ENCODE peak calls at places on chromosomes 16 and 17, in five cellular contexts. F is kidney epithelial cell, B is foreskin fibroblast, W is OCI-LY7, Z is BE2C. G is an unnamed sample.

GRCh38 chr16:1771072-1771863 is at the start of gene NME3:
- DNase-seq in W (peak), B (peak), Z (peak), F (no peak), G (no peak)

GRCh38 chr17:66416207-66416940 is 114.0 kb downstream of the PRKCA start:
- DNase-seq in W (no peak), Z (no peak), B (no peak), F (no peak), G (no peak)

GRCh38 chr16:71311553-71312158 is 22.5 kb upstream of the CMTR2 start:
- DNase-seq in B (no peak), W (peak), F (no peak), Z (peak), G (no peak)

GRCh38 chr16:56336711-56337110 is 88.6 kb downstream of the AMFR start:
- DNase-seq in F (no peak), W (no peak), Z (no peak), B (no peak), G (no peak)

GRCh38 chr17:28133562-28133970 is 91.1 kb downstream of the NLK start:
- DNase-seq in Z (no peak), B (peak), F (peak), W (no peak), G (peak)

GRCh38 chr17:32928527-32929287 is 754 bp downstream of the TMEM98 start:
- DNase-seq in F (no peak), Z (no peak), W (no peak), B (no peak), G (no peak)

GRCh38 chr17:76558210-76559095 is 18.6 kb downstream of the PRCD start:
- DNase-seq in F (no peak), W (peak), Z (no peak), B (no peak), G (no peak)

GRCh38 chr17:40559016-40559853 is 6.0 kb downstream of the CCR7 start:
- DNase-seq in F (no peak), Z (no peak), B (no peak), W (no peak), G (no peak)

GRCh38 chr16:71421911-71422310 is 19.9 kb downstream of the TLE7 start:
- DNase-seq in F (no peak), B (no peak), Z (peak), W (peak), G (no peak)

GRCh38 chr16:57564571-57565270 is 22.3 kb downstream of the ADGRG5 start:
- DNase-seq in F (peak), W (no peak), Z (no peak), B (peak), G (no peak)

GRCh38 chr17:1979182-1979980 is 45.8 kb downstream of the RTN4RL1 start:
- DNase-seq in W (no peak), Z (no peak), B (no peak), F (no peak), G (no peak)

GRCh38 chr16:73390936-73391335 is 343.0 kb upstream of the ZFHX3 start:
- DNase-seq in W (no peak), Z (no peak), F (no peak), B (no peak), G (no peak)

GRCh38 chr17:233473-233941 is 52.1 kb upstream of the DOC2B start:
- DNase-seq in F (no peak), B (no peak), Z (no peak), W (peak), G (no peak)

GRCh38 chr16:31134625-31135534 is 647 bp downstream of the PRSS8 start:
- DNase-seq in B (no peak), Z (peak), F (no peak), W (no peak), G (no peak)

GRCh38 chr17:77174928-77175720 is 34.4 kb downstream of the SEC14L1 start:
- DNase-seq in B (no peak), F (no peak), Z (no peak), W (no peak), G (no peak)

GRCh38 chr17:59825533-59826316 is 67.0 kb downstream of the TUBD1 start:
- DNase-seq in F (no peak), Z (no peak), W (no peak), B (peak), G (no peak)

GRCh38 chr17:77741109-77741508 is 217.4 kb upstream of the TNRC6C start:
- DNase-seq in Z (no peak), F (no peak), W (peak), B (no peak), G (no peak)

GRCh38 chr16:85490971-85491771 is 122.0 kb upstream of the GSE1 start:
- DNase-seq in B (no peak), F (no peak), Z (no peak), W (peak), G (no peak)

GRCh38 chr17:47278561-47278960 is 24.9 kb downstream of the ITGB3 start:
- DNase-seq in W (no peak), B (no peak), F (no peak), Z (no peak), G (no peak)

GRCh38 chr16:23319861-23320615 is 17.9 kb downstream of the SCNN1B start:
- DNase-seq in B (no peak), F (no peak), Z (no peak), W (no peak), G (no peak)

GRCh38 chr17:41894791-41895331 is 23.9 kb downstream of the ACLY start:
- DNase-seq in W (no peak), Z (peak), B (peak), F (peak), G (peak)

GRCh38 chr16:29926675-29927522 is 873 bp upstream of the KCTD13 start:
- DNase-seq in B (peak), F (no peak), W (no peak), Z (peak), G (no peak)
- H3K4me3 ChIP-seq in B (peak), F (peak), W (peak), Z (peak), G (peak)

GRCh38 chr17:13160790-13161189 is 143.0 kb upstream of the ELAC2 start:
- DNase-seq in F (no peak), B (no peak), Z (no peak), W (no peak), G (no peak)
- TF ChIP-seq CTCF in F (no peak), B (no peak), Z (no peak), W (no peak), G (no peak)

DNA sequence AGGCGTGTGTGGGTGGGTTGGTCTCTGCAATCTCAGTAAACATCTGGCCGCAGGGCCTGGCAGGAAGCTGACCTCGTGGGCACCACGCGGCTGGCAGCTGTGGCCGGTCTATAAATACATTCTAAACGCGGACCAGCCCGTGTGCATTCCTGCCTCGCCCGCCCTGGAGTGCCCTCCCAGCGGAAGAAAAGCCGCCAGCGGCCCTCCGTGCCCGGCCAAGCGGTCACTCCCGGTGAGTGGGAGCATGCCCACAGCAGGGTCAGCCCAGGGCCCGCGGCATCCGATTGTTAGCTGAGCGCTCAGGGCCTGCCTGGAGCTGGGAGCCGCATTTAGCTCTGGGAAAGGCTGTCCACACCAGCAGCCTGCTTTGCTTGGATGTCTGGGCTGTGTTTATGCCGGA is 10.3 kb downstream of the ZNF469 start:
- DNase-seq in W (no peak), F (no peak), Z (no peak), B (peak), G (no peak)
- H3K4me3 ChIP-seq in W (no peak), F (no peak), Z (no peak), B (no peak), G (no peak)

DNA sequence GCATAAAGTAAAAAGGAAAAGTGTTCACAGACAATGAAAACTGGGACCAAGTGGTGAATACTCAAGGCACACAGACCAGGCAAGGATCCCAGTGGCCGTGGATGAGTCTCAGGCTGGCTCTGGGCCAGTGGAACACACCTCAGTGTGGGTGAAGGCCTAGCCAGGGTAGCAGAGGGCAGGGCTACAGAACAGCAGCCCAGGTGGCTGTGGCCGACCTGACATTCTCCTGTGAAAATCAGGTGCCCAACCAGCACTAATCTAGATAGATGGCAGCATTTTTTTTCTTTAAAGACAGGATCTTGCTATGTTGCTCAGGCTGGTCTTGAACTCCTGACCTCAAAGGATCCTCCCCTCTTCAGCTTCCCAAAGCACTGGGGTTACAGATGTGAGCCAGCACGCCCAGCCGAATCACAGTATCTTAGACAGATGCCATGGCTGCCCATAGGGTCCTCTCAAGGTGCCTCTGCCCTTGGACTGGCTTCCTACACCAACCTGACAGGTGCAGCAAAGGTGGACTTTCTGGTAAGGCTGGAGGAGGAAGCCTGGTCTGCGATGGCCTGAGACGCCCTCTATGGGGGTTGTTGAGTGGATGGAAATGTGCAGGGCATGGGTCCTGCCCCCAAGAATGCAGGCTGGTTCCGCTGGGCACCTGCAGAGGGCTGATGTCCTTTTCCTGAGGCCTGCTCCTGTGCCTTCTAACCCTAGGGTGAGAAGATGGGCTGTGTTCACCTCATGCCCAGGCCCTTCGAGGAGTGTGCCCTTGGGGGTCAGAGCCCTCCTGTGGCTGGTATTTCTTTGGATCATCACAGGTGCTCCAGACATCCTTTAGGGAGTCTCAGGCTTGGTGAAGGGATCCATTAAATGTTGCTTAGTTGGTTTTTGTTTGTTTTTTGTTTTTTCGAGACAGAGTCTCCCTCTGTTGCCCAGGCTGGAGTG is 3.8 kb upstream of the P4HB start:
- DNase-seq in Z (no peak), B (no peak), F (no peak), W (peak), G (no peak)
- TF ChIP-seq CTCF in Z (no peak), B (no peak), F (peak), W (peak), G (no peak)

G was measured in astrocyte of the cerebellum.